ENCODE peak calls at places on chromosomes 7 and 10, in nine cellular contexts. D is Right ventricle myocardium superior; O is T-helper 1 cell; L is activated CD8-positive, alpha-beta memory T cell treated with anti-CD3 and anti-CD28 coated beads for 4 hours; W is lung; M is adipocyte; A is activated T-cell treated with anti-CD3 and anti-CD28 coated beads for 1 hour; E is activated gamma-delta T cell treated with Interleukin-2 at 50 U/mL for 16 hours; K is stimulated activated CD4-positive, alpha-beta T cell treated with anti-CD3 and anti-CD28 coated beads, Interleukin-2, amount 100 ng/mL, for 48 hours. N is an unnamed sample.
A peak's percentile ranks its signal among the peaks of the same experiment; 100 is the strongest.

GRCh38 chr10:114749014-114749413 is 72.6 kb upstream of the FHIP2A start:
- DNase-seq in D (no peak), O (no peak), L (no peak), W (peak; percentile 35), M (no peak), A (no peak), E (no peak), K (no peak), N (no peak)

GRCh38 chr7:41316410-41316809 is 386.5 kb downstream of the INHBA start:
- DNase-seq in D (no peak), O (no peak), L (no peak), W (no peak), M (no peak), A (no peak), E (no peak), K (no peak), N (no peak)

GRCh38 chr7:64888901-64889685 is 14.0 kb upstream of the ZNF273 start:
- DNase-seq in D (no peak), O (peak; percentile 21), L (no peak), W (peak; percentile 62), M (peak; percentile 32), A (no peak), E (no peak), K (no peak), N (peak; percentile 42)

GRCh38 chr10:28354552-28354951 is 51.7 kb upstream of the MPP7 start:
- DNase-seq in D (no peak), O (no peak), L (no peak), W (no peak), M (no peak), A (no peak), E (no peak), K (no peak), N (no peak)

GRCh38 chr7:47669178-47669878 is 87.4 kb upstream of the TNS3 start:
- DNase-seq in D (peak; percentile 77), O (no peak), L (no peak), W (peak; percentile 45), M (peak; percentile 85), A (no peak), E (no peak), K (no peak), N (peak; percentile 74)

GRCh38 chr10:14009315-14010082 is 321.2 kb downstream of the FRMD4A start:
- DNase-seq in D (no peak), O (peak; percentile 84), L (peak; percentile 23), W (no peak), M (peak; percentile 76), A (peak; percentile 50), E (peak; percentile 27), K (peak; percentile 41), N (no peak)

GRCh38 chr7:17402628-17403278 is 104.3 kb downstream of the AHR start:
- DNase-seq in D (no peak), O (peak; percentile 41), L (no peak), W (no peak), M (no peak), A (no peak), E (no peak), K (peak; percentile 7), N (no peak)

GRCh38 chr10:96491303-96491702 is 22.4 kb downstream of the TLL2 start:
- DNase-seq in D (no peak), O (no peak), L (no peak), W (no peak), M (no peak), A (no peak), E (no peak), K (no peak), N (no peak)

GRCh38 chr7:32586291-32587221 is 91.3 kb downstream of the AVL9 start:
- DNase-seq in D (peak; percentile 57), O (no peak), L (no peak), W (no peak), M (peak; percentile 86), A (no peak), E (no peak), K (no peak), N (peak; percentile 74)

GRCh38 chr10:127977368-127978009 is 70.6 kb downstream of the PTPRE start:
- DNase-seq in D (peak; percentile 88), O (peak; percentile 36), L (no peak), W (peak; percentile 64), M (no peak), A (no peak), E (no peak), K (no peak), N (peak; percentile 89)

GRCh38 chr7:103811315-103811714 is 178.1 kb downstream of the RELN start:
- DNase-seq in D (no peak), O (no peak), L (no peak), W (no peak), M (no peak), A (no peak), E (no peak), K (no peak), N (no peak)

GRCh38 chr7:139738101-139738489 is 39.7 kb downstream of the HIPK2 start:
- DNase-seq in D (no peak), O (no peak), L (no peak), W (no peak), M (no peak), A (no peak), E (no peak), K (no peak), N (no peak)

GRCh38 chr10:3395041-3395440 is 222.5 kb upstream of the PITRM1 start:
- DNase-seq in D (no peak), O (no peak), L (no peak), W (no peak), M (no peak), A (no peak), E (no peak), K (no peak), N (no peak)

GRCh38 chr7:117872565-117873055 is 631 bp downstream of the CTTNBP2 start:
- DNase-seq in D (peak; percentile 55), O (no peak), L (no peak), W (no peak), M (peak; percentile 29), A (no peak), E (no peak), K (no peak), N (peak; percentile 21)

GRCh38 chr10:95864906-95865813 is 42.6 kb upstream of the CC2D2B start:
- DNase-seq in D (no peak), O (peak; percentile 63), L (no peak), W (peak; percentile 30), M (peak; percentile 94), A (no peak), E (peak; percentile 15), K (peak; percentile 15), N (no peak)

GRCh38 chr10:52443419-52444388 is 129.6 kb downstream of the DKK1 start:
- DNase-seq in D (no peak), O (no peak), L (no peak), W (no peak), M (peak; percentile 74), A (no peak), E (no peak), K (no peak), N (no peak)

GRCh38 chr7:144110272-144110671 is 889 bp downstream of the OR2A2 start:
- DNase-seq in D (no peak), O (no peak), L (no peak), W (no peak), M (no peak), A (no peak), E (no peak), K (no peak), N (no peak)

GRCh38 chr10:68955414-68955785 is 570 bp upstream of the DDX21 start:
- DNase-seq in D (no peak), O (no peak), L (no peak), W (no peak), M (peak; percentile 51), A (no peak), E (no peak), K (peak; percentile 24), N (no peak)

GRCh38 chr7:54541941-54542618 is at the start of gene VSTM2A:
- DNase-seq in D (peak; percentile 43), O (no peak), L (no peak), W (no peak), M (peak; percentile 30), A (no peak), E (no peak), K (no peak), N (no peak)

GRCh38 chr10:131245475-131246059 is 66.0 kb downstream of the TCERG1L start:
- DNase-seq in D (no peak), O (no peak), L (no peak), W (no peak), M (no peak), A (no peak), E (no peak), K (no peak), N (no peak)

GRCh38 chr10:112919721-112920120 is 30.3 kb upstream of the TCF7L2 start:
- DNase-seq in D (no peak), O (no peak), L (no peak), W (no peak), M (peak; percentile 58), A (no peak), E (no peak), K (no peak), N (no peak)

GRCh38 chr10:60518745-60519144 is 129.1 kb upstream of the ANK3 start:
- DNase-seq in D (no peak), O (no peak), L (no peak), W (no peak), M (no peak), A (no peak), E (no peak), K (no peak), N (no peak)

GRCh38 chr10:5511231-5511884 is 12.0 kb upstream of the CALML5 start:
- DNase-seq in D (no peak), O (no peak), L (no peak), W (no peak), M (no peak), A (no peak), E (no peak), K (no peak), N (no peak)